ENCODE peak calls at places on chromosomes 11 and 22, in seven cellular contexts. One of them, this sample, is unnamed.

GRCh38 chr22:42678894-42679293 is 29.7 kb upstream of the CYB5R3 start:
- DNase-seq in stimulated activated naive CD8-positive, alpha-beta T cell treated with anti-CD3 and anti-CD28 coated beads, Interleukin-15, Interleukin-2, amounts not matched to agents 100 U/mL and 50 U/mL, for 24 hours: no peak
- DNase-seq in ELF-1: no peak
- DNase-seq in T-helper 9 cell: no peak
- DNase-seq in stimulated activated CD8-positive, alpha-beta memory T cell treated with anti-CD3 and anti-CD28 coated beads, Interleukin-2, amount 100 ng/mL, for 48 hours: no peak
- DNase-seq in right lobe of liver: no peak
- DNase-seq in upper lobe of left lung: no peak
- DNase-seq in this sample: no peak

GRCh38 chr11:74443071-74443864 is 24.1 kb downstream of the KCNE3 start:
- DNase-seq in stimulated activated naive CD8-positive, alpha-beta T cell treated with anti-CD3 and anti-CD28 coated beads, Interleukin-15, Interleukin-2, amounts not matched to agents 100 U/mL and 50 U/mL, for 24 hours: no peak
- DNase-seq in ELF-1: peak
- DNase-seq in T-helper 9 cell: no peak
- DNase-seq in stimulated activated CD8-positive, alpha-beta memory T cell treated with anti-CD3 and anti-CD28 coated beads, Interleukin-2, amount 100 ng/mL, for 48 hours: no peak
- DNase-seq in right lobe of liver: peak
- DNase-seq in upper lobe of left lung: peak
- DNase-seq in this sample: no peak

GRCh38 chr11:12216542-12217422 is 106.4 kb downstream of the MICAL2 start:
- DNase-seq in stimulated activated naive CD8-positive, alpha-beta T cell treated with anti-CD3 and anti-CD28 coated beads, Interleukin-15, Interleukin-2, amounts not matched to agents 100 U/mL and 50 U/mL, for 24 hours: no peak
- DNase-seq in ELF-1: no peak
- DNase-seq in T-helper 9 cell: no peak
- DNase-seq in stimulated activated CD8-positive, alpha-beta memory T cell treated with anti-CD3 and anti-CD28 coated beads, Interleukin-2, amount 100 ng/mL, for 48 hours: no peak
- DNase-seq in right lobe of liver: no peak
- DNase-seq in upper lobe of left lung: no peak
- DNase-seq in this sample: no peak

GRCh38 chr22:20111045-20111688 is 4.7 kb upstream of the RANBP1 start:
- DNase-seq in stimulated activated naive CD8-positive, alpha-beta T cell treated with anti-CD3 and anti-CD28 coated beads, Interleukin-15, Interleukin-2, amounts not matched to agents 100 U/mL and 50 U/mL, for 24 hours: peak
- DNase-seq in ELF-1: peak
- DNase-seq in T-helper 9 cell: no peak
- DNase-seq in stimulated activated CD8-positive, alpha-beta memory T cell treated with anti-CD3 and anti-CD28 coated beads, Interleukin-2, amount 100 ng/mL, for 48 hours: peak
- DNase-seq in right lobe of liver: peak
- DNase-seq in upper lobe of left lung: no peak
- DNase-seq in this sample: no peak

GRCh38 chr22:49736538-49736937 is 91.1 kb downstream of the BRD1 start:
- DNase-seq in stimulated activated naive CD8-positive, alpha-beta T cell treated with anti-CD3 and anti-CD28 coated beads, Interleukin-15, Interleukin-2, amounts not matched to agents 100 U/mL and 50 U/mL, for 24 hours: no peak
- DNase-seq in ELF-1: no peak
- DNase-seq in T-helper 9 cell: no peak
- DNase-seq in stimulated activated CD8-positive, alpha-beta memory T cell treated with anti-CD3 and anti-CD28 coated beads, Interleukin-2, amount 100 ng/mL, for 48 hours: no peak
- DNase-seq in right lobe of liver: no peak
- DNase-seq in upper lobe of left lung: peak
- DNase-seq in this sample: no peak

GRCh38 chr11:130945945-130946344 is 29.7 kb upstream of the SNX19 start:
- DNase-seq in stimulated activated naive CD8-positive, alpha-beta T cell treated with anti-CD3 and anti-CD28 coated beads, Interleukin-15, Interleukin-2, amounts not matched to agents 100 U/mL and 50 U/mL, for 24 hours: no peak
- DNase-seq in ELF-1: no peak
- DNase-seq in T-helper 9 cell: no peak
- DNase-seq in stimulated activated CD8-positive, alpha-beta memory T cell treated with anti-CD3 and anti-CD28 coated beads, Interleukin-2, amount 100 ng/mL, for 48 hours: no peak
- DNase-seq in right lobe of liver: no peak
- DNase-seq in upper lobe of left lung: no peak
- DNase-seq in this sample: no peak

GRCh38 chr11:61510178-61510979 is 1.8 kb downstream of the LRRC10B start:
- DNase-seq in stimulated activated naive CD8-positive, alpha-beta T cell treated with anti-CD3 and anti-CD28 coated beads, Interleukin-15, Interleukin-2, amounts not matched to agents 100 U/mL and 50 U/mL, for 24 hours: no peak
- DNase-seq in ELF-1: no peak
- DNase-seq in T-helper 9 cell: no peak
- DNase-seq in stimulated activated CD8-positive, alpha-beta memory T cell treated with anti-CD3 and anti-CD28 coated beads, Interleukin-2, amount 100 ng/mL, for 48 hours: no peak
- DNase-seq in right lobe of liver: no peak
- DNase-seq in upper lobe of left lung: no peak
- DNase-seq in this sample: no peak

GRCh38 chr11:132453411-132453810 is 1078.9 kb downstream of the OPCML start:
- DNase-seq in stimulated activated naive CD8-positive, alpha-beta T cell treated with anti-CD3 and anti-CD28 coated beads, Interleukin-15, Interleukin-2, amounts not matched to agents 100 U/mL and 50 U/mL, for 24 hours: no peak
- DNase-seq in ELF-1: no peak
- DNase-seq in T-helper 9 cell: no peak
- DNase-seq in stimulated activated CD8-positive, alpha-beta memory T cell treated with anti-CD3 and anti-CD28 coated beads, Interleukin-2, amount 100 ng/mL, for 48 hours: no peak
- DNase-seq in right lobe of liver: no peak
- DNase-seq in upper lobe of left lung: no peak
- DNase-seq in this sample: no peak

GRCh38 chr11:126197277-126197939 is 14.0 kb downstream of the RPUSD4 start:
- DNase-seq in stimulated activated naive CD8-positive, alpha-beta T cell treated with anti-CD3 and anti-CD28 coated beads, Interleukin-15, Interleukin-2, amounts not matched to agents 100 U/mL and 50 U/mL, for 24 hours: no peak
- DNase-seq in ELF-1: no peak
- DNase-seq in T-helper 9 cell: no peak
- DNase-seq in stimulated activated CD8-positive, alpha-beta memory T cell treated with anti-CD3 and anti-CD28 coated beads, Interleukin-2, amount 100 ng/mL, for 48 hours: no peak
- DNase-seq in right lobe of liver: peak
- DNase-seq in upper lobe of left lung: no peak
- DNase-seq in this sample: no peak

GRCh38 chr22:23068096-23068831 is 2.1 kb upstream of the GNAZ start:
- DNase-seq in stimulated activated naive CD8-positive, alpha-beta T cell treated with anti-CD3 and anti-CD28 coated beads, Interleukin-15, Interleukin-2, amounts not matched to agents 100 U/mL and 50 U/mL, for 24 hours: no peak
- DNase-seq in ELF-1: no peak
- DNase-seq in T-helper 9 cell: no peak
- DNase-seq in stimulated activated CD8-positive, alpha-beta memory T cell treated with anti-CD3 and anti-CD28 coated beads, Interleukin-2, amount 100 ng/mL, for 48 hours: no peak
- DNase-seq in right lobe of liver: peak
- DNase-seq in upper lobe of left lung: peak
- DNase-seq in this sample: no peak

GRCh38 chr22:35307892-35308291 is 8.2 kb downstream of the TOM1 start:
- DNase-seq in stimulated activated naive CD8-positive, alpha-beta T cell treated with anti-CD3 and anti-CD28 coated beads, Interleukin-15, Interleukin-2, amounts not matched to agents 100 U/mL and 50 U/mL, for 24 hours: no peak
- DNase-seq in ELF-1: no peak
- DNase-seq in T-helper 9 cell: no peak
- DNase-seq in stimulated activated CD8-positive, alpha-beta memory T cell treated with anti-CD3 and anti-CD28 coated beads, Interleukin-2, amount 100 ng/mL, for 48 hours: no peak
- DNase-seq in right lobe of liver: no peak
- DNase-seq in upper lobe of left lung: no peak
- DNase-seq in this sample: no peak

GRCh38 chr11:126385991-126386728 is 30.7 kb downstream of the ST3GAL4 start:
- DNase-seq in stimulated activated naive CD8-positive, alpha-beta T cell treated with anti-CD3 and anti-CD28 coated beads, Interleukin-15, Interleukin-2, amounts not matched to agents 100 U/mL and 50 U/mL, for 24 hours: no peak
- DNase-seq in ELF-1: no peak
- DNase-seq in T-helper 9 cell: no peak
- DNase-seq in stimulated activated CD8-positive, alpha-beta memory T cell treated with anti-CD3 and anti-CD28 coated beads, Interleukin-2, amount 100 ng/mL, for 48 hours: no peak
- DNase-seq in right lobe of liver: no peak
- DNase-seq in upper lobe of left lung: no peak
- DNase-seq in this sample: no peak

GRCh38 chr11:1882265-1883238 is 9.1 kb downstream of the PRR33 start:
- DNase-seq in stimulated activated naive CD8-positive, alpha-beta T cell treated with anti-CD3 and anti-CD28 coated beads, Interleukin-15, Interleukin-2, amounts not matched to agents 100 U/mL and 50 U/mL, for 24 hours: peak
- DNase-seq in ELF-1: peak
- DNase-seq in T-helper 9 cell: peak
- DNase-seq in stimulated activated CD8-positive, alpha-beta memory T cell treated with anti-CD3 and anti-CD28 coated beads, Interleukin-2, amount 100 ng/mL, for 48 hours: peak
- DNase-seq in right lobe of liver: peak
- DNase-seq in upper lobe of left lung: peak
- DNase-seq in this sample: peak

GRCh38 chr22:26008587-26008986 is 160.7 kb upstream of the SEZ6L start:
- DNase-seq in stimulated activated naive CD8-positive, alpha-beta T cell treated with anti-CD3 and anti-CD28 coated beads, Interleukin-15, Interleukin-2, amounts not matched to agents 100 U/mL and 50 U/mL, for 24 hours: no peak
- DNase-seq in ELF-1: no peak
- DNase-seq in T-helper 9 cell: no peak
- DNase-seq in stimulated activated CD8-positive, alpha-beta memory T cell treated with anti-CD3 and anti-CD28 coated beads, Interleukin-2, amount 100 ng/mL, for 48 hours: no peak
- DNase-seq in right lobe of liver: no peak
- DNase-seq in upper lobe of left lung: no peak
- DNase-seq in this sample: no peak

GRCh38 chr11:123590296-123590912 is 64.0 kb downstream of the SCN3B start:
- DNase-seq in stimulated activated naive CD8-positive, alpha-beta T cell treated with anti-CD3 and anti-CD28 coated beads, Interleukin-15, Interleukin-2, amounts not matched to agents 100 U/mL and 50 U/mL, for 24 hours: no peak
- DNase-seq in ELF-1: no peak
- DNase-seq in T-helper 9 cell: no peak
- DNase-seq in stimulated activated CD8-positive, alpha-beta memory T cell treated with anti-CD3 and anti-CD28 coated beads, Interleukin-2, amount 100 ng/mL, for 48 hours: no peak
- DNase-seq in right lobe of liver: peak
- DNase-seq in upper lobe of left lung: no peak
- DNase-seq in this sample: no peak

GRCh38 chr11:100830978-100831732 is 144.1 kb downstream of the ARHGAP42 start:
- DNase-seq in stimulated activated naive CD8-positive, alpha-beta T cell treated with anti-CD3 and anti-CD28 coated beads, Interleukin-15, Interleukin-2, amounts not matched to agents 100 U/mL and 50 U/mL, for 24 hours: no peak
- DNase-seq in ELF-1: no peak
- DNase-seq in T-helper 9 cell: no peak
- DNase-seq in stimulated activated CD8-positive, alpha-beta memory T cell treated with anti-CD3 and anti-CD28 coated beads, Interleukin-2, amount 100 ng/mL, for 48 hours: no peak
- DNase-seq in right lobe of liver: no peak
- DNase-seq in upper lobe of left lung: no peak
- DNase-seq in this sample: no peak

GRCh38 chr22:31497148-31497938 is 1.0 kb downstream of the SFI1 start:
- DNase-seq in stimulated activated naive CD8-positive, alpha-beta T cell treated with anti-CD3 and anti-CD28 coated beads, Interleukin-15, Interleukin-2, amounts not matched to agents 100 U/mL and 50 U/mL, for 24 hours: no peak
- DNase-seq in ELF-1: no peak
- DNase-seq in T-helper 9 cell: no peak
- DNase-seq in stimulated activated CD8-positive, alpha-beta memory T cell treated with anti-CD3 and anti-CD28 coated beads, Interleukin-2, amount 100 ng/mL, for 48 hours: no peak
- DNase-seq in right lobe of liver: no peak
- DNase-seq in upper lobe of left lung: no peak
- DNase-seq in this sample: peak

GRCh38 chr22:49793296-49793695 is 34.4 kb downstream of the BRD1 start:
- DNase-seq in stimulated activated naive CD8-positive, alpha-beta T cell treated with anti-CD3 and anti-CD28 coated beads, Interleukin-15, Interleukin-2, amounts not matched to agents 100 U/mL and 50 U/mL, for 24 hours: no peak
- DNase-seq in ELF-1: no peak
- DNase-seq in T-helper 9 cell: no peak
- DNase-seq in stimulated activated CD8-positive, alpha-beta memory T cell treated with anti-CD3 and anti-CD28 coated beads, Interleukin-2, amount 100 ng/mL, for 48 hours: no peak
- DNase-seq in right lobe of liver: no peak
- DNase-seq in upper lobe of left lung: no peak
- DNase-seq in this sample: no peak

GRCh38 chr22:34841321-34841901 is 224.5 kb upstream of the ISX start:
- DNase-seq in stimulated activated naive CD8-positive, alpha-beta T cell treated with anti-CD3 and anti-CD28 coated beads, Interleukin-15, Interleukin-2, amounts not matched to agents 100 U/mL and 50 U/mL, for 24 hours: no peak
- DNase-seq in ELF-1: peak
- DNase-seq in T-helper 9 cell: no peak
- DNase-seq in stimulated activated CD8-positive, alpha-beta memory T cell treated with anti-CD3 and anti-CD28 coated beads, Interleukin-2, amount 100 ng/mL, for 48 hours: no peak
- DNase-seq in right lobe of liver: no peak
- DNase-seq in upper lobe of left lung: no peak
- DNase-seq in this sample: no peak

GRCh38 chr22:29473001-29473400 is 7.0 kb upstream of the NEFH start:
- DNase-seq in stimulated activated naive CD8-positive, alpha-beta T cell treated with anti-CD3 and anti-CD28 coated beads, Interleukin-15, Interleukin-2, amounts not matched to agents 100 U/mL and 50 U/mL, for 24 hours: no peak
- DNase-seq in ELF-1: no peak
- DNase-seq in T-helper 9 cell: no peak
- DNase-seq in stimulated activated CD8-positive, alpha-beta memory T cell treated with anti-CD3 and anti-CD28 coated beads, Interleukin-2, amount 100 ng/mL, for 48 hours: no peak
- DNase-seq in right lobe of liver: no peak
- DNase-seq in upper lobe of left lung: no peak
- DNase-seq in this sample: no peak

GRCh38 chr11:113613619-113614018 is 92.5 kb downstream of the TMPRSS5 start:
- DNase-seq in stimulated activated naive CD8-positive, alpha-beta T cell treated with anti-CD3 and anti-CD28 coated beads, Interleukin-15, Interleukin-2, amounts not matched to agents 100 U/mL and 50 U/mL, for 24 hours: no peak
- DNase-seq in ELF-1: no peak
- DNase-seq in T-helper 9 cell: no peak
- DNase-seq in stimulated activated CD8-positive, alpha-beta memory T cell treated with anti-CD3 and anti-CD28 coated beads, Interleukin-2, amount 100 ng/mL, for 48 hours: no peak
- DNase-seq in right lobe of liver: no peak
- DNase-seq in upper lobe of left lung: no peak
- DNase-seq in this sample: no peak

GRCh38 chr11:121864660-121865059 is 251.4 kb downstream of the BLID start:
- DNase-seq in stimulated activated naive CD8-positive, alpha-beta T cell treated with anti-CD3 and anti-CD28 coated beads, Interleukin-15, Interleukin-2, amounts not matched to agents 100 U/mL and 50 U/mL, for 24 hours: no peak
- DNase-seq in ELF-1: no peak
- DNase-seq in T-helper 9 cell: no peak
- DNase-seq in stimulated activated CD8-positive, alpha-beta memory T cell treated with anti-CD3 and anti-CD28 coated beads, Interleukin-2, amount 100 ng/mL, for 48 hours: no peak
- DNase-seq in right lobe of liver: no peak
- DNase-seq in upper lobe of left lung: no peak
- DNase-seq in this sample: no peak

GRCh38 chr11:66076561-66076960 is 6.5 kb downstream of the PACS1 start:
- DNase-seq in stimulated activated naive CD8-positive, alpha-beta T cell treated with anti-CD3 and anti-CD28 coated beads, Interleukin-15, Interleukin-2, amounts not matched to agents 100 U/mL and 50 U/mL, for 24 hours: no peak
- DNase-seq in ELF-1: no peak
- DNase-seq in T-helper 9 cell: no peak
- DNase-seq in stimulated activated CD8-positive, alpha-beta memory T cell treated with anti-CD3 and anti-CD28 coated beads, Interleukin-2, amount 100 ng/mL, for 48 hours: no peak
- DNase-seq in right lobe of liver: no peak
- DNase-seq in upper lobe of left lung: no peak
- DNase-seq in this sample: no peak

GRCh38 chr22:18024276-18024939 is at the start of gene MICAL3:
- DNase-seq in stimulated activated naive CD8-positive, alpha-beta T cell treated with anti-CD3 and anti-CD28 coated beads, Interleukin-15, Interleukin-2, amounts not matched to agents 100 U/mL and 50 U/mL, for 24 hours: peak
- DNase-seq in ELF-1: peak
- DNase-seq in T-helper 9 cell: peak
- DNase-seq in stimulated activated CD8-positive, alpha-beta memory T cell treated with anti-CD3 and anti-CD28 coated beads, Interleukin-2, amount 100 ng/mL, for 48 hours: peak
- DNase-seq in right lobe of liver: peak
- DNase-seq in upper lobe of left lung: peak
- DNase-seq in this sample: peak

GRCh38 chr22:46355369-46355995 is 20.0 kb downstream of the TRMU start:
- DNase-seq in stimulated activated naive CD8-positive, alpha-beta T cell treated with anti-CD3 and anti-CD28 coated beads, Interleukin-15, Interleukin-2, amounts not matched to agents 100 U/mL and 50 U/mL, for 24 hours: peak
- DNase-seq in ELF-1: peak
- DNase-seq in T-helper 9 cell: peak
- DNase-seq in stimulated activated CD8-positive, alpha-beta memory T cell treated with anti-CD3 and anti-CD28 coated beads, Interleukin-2, amount 100 ng/mL, for 48 hours: peak
- DNase-seq in right lobe of liver: peak
- DNase-seq in upper lobe of left lung: peak
- DNase-seq in this sample: peak

GRCh38 chr11:130609121-130610035 is 160.9 kb downstream of the ADAMTS15 start:
- DNase-seq in stimulated activated naive CD8-positive, alpha-beta T cell treated with anti-CD3 and anti-CD28 coated beads, Interleukin-15, Interleukin-2, amounts not matched to agents 100 U/mL and 50 U/mL, for 24 hours: no peak
- DNase-seq in ELF-1: no peak
- DNase-seq in T-helper 9 cell: no peak
- DNase-seq in stimulated activated CD8-positive, alpha-beta memory T cell treated with anti-CD3 and anti-CD28 coated beads, Interleukin-2, amount 100 ng/mL, for 48 hours: no peak
- DNase-seq in right lobe of liver: no peak
- DNase-seq in upper lobe of left lung: peak
- DNase-seq in this sample: no peak

GRCh38 chr22:24327827-24328226 is 57.2 kb downstream of the SPECC1L start:
- DNase-seq in stimulated activated naive CD8-positive, alpha-beta T cell treated with anti-CD3 and anti-CD28 coated beads, Interleukin-15, Interleukin-2, amounts not matched to agents 100 U/mL and 50 U/mL, for 24 hours: no peak
- DNase-seq in ELF-1: no peak
- DNase-seq in T-helper 9 cell: no peak
- DNase-seq in stimulated activated CD8-positive, alpha-beta memory T cell treated with anti-CD3 and anti-CD28 coated beads, Interleukin-2, amount 100 ng/mL, for 48 hours: no peak
- DNase-seq in right lobe of liver: no peak
- DNase-seq in upper lobe of left lung: no peak
- DNase-seq in this sample: no peak

GRCh38 chr11:68780829-68781228 is 29.5 kb upstream of the TESMIN start:
- DNase-seq in stimulated activated naive CD8-positive, alpha-beta T cell treated with anti-CD3 and anti-CD28 coated beads, Interleukin-15, Interleukin-2, amounts not matched to agents 100 U/mL and 50 U/mL, for 24 hours: peak
- DNase-seq in ELF-1: peak
- DNase-seq in T-helper 9 cell: no peak
- DNase-seq in stimulated activated CD8-positive, alpha-beta memory T cell treated with anti-CD3 and anti-CD28 coated beads, Interleukin-2, amount 100 ng/mL, for 48 hours: no peak
- DNase-seq in right lobe of liver: no peak
- DNase-seq in upper lobe of left lung: peak
- DNase-seq in this sample: no peak